ENCODE peak calls at places on chromosomes 2 and 18, in seven cellular contexts. G is IMR-90, B is ovary, V is mesendoderm, C is upper lobe of right lung, U is trophoblast cell, K is H9. Z is an unnamed sample. For H3K4me1, the result is how much of the 10 kb centered on the place peaks cover.

GRCh38 chr2:60483400-60483799 is 70.1 kb downstream of the BCL11A start:
- DNase-seq in G (peak), B (no peak), V (no peak), C (no peak), U (no peak), K (peak), Z (peak)

GRCh38 chr2:11589316-11589940 is 55.6 kb downstream of the GREB1 start:
- DNase-seq in G (no peak), B (peak), V (peak), C (no peak), U (no peak), K (peak), Z (no peak)

GRCh38 chr2:19349911-19350677 is 8.3 kb downstream of the OSR1 start:
- DNase-seq in G (no peak), B (peak), V (peak), C (peak), U (peak), K (peak), Z (no peak)

GRCh38 chr2:224155896-224156295 is 116.8 kb upstream of the SERPINE2 start:
- DNase-seq in G (peak), B (no peak), V (peak), C (no peak), U (no peak), K (no peak), Z (no peak)

GRCh38 chr2:188046437-188046836 is 245.2 kb upstream of the GULP1 start:
- DNase-seq in G (peak), B (no peak), V (no peak), C (no peak), U (peak), K (no peak), Z (no peak)

GRCh38 chr2:127083819-127084503 is 23.0 kb downstream of the BIN1 start:
- DNase-seq in G (peak), B (peak), V (no peak), C (peak), U (peak), K (no peak), Z (peak)

GRCh38 chr2:238926761-238927611 is 79.1 kb downstream of the TWIST2 start:
- DNase-seq in G (no peak), B (peak), V (no peak), C (no peak), U (no peak), K (no peak), Z (no peak)

GRCh38 chr18:76528477-76529432 is 33.7 kb upstream of the ZNF516 start:
- DNase-seq in G (peak), B (peak), V (peak), C (no peak), U (no peak), K (no peak), Z (no peak)

GRCh38 chr2:101463885-101464653 is 10.8 kb downstream of the RFX8 start:
- DNase-seq in G (peak), B (no peak), V (no peak), C (no peak), U (peak), K (no peak), Z (peak)

GRCh38 chr2:36698978-36699377 is 2.5 kb downstream of the VIT start:
- DNase-seq in G (no peak), B (no peak), V (no peak), C (no peak), U (no peak), K (no peak), Z (no peak)

GRCh38 chr18:76687271-76688006 is 134.9 kb upstream of the ZNF236 start:
- DNase-seq in G (peak), B (no peak), V (peak), C (no peak), U (no peak), K (no peak), Z (peak)

GRCh38 chr2:228646061-228646460 is 464.6 kb upstream of the SPHKAP start:
- DNase-seq in G (peak), B (no peak), V (no peak), C (no peak), U (no peak), K (no peak), Z (no peak)

GRCh38 chr2:241983571-241984270 is 114.2 kb downstream of the RTP5 start:
- DNase-seq in G (no peak), B (no peak), V (no peak), C (no peak), U (no peak), K (peak), Z (no peak)

GRCh38 chr2:165563468-165564225 is 94.1 kb downstream of the CSRNP3 start:
- DNase-seq in G (no peak), B (no peak), V (peak), C (no peak), U (no peak), K (no peak), Z (no peak)

GRCh38 chr18:56196495-56197225 is 441.7 kb downstream of the TXNL1 start:
- DNase-seq in G (peak), B (no peak), V (no peak), C (no peak), U (no peak), K (no peak), Z (no peak)

GRCh38 chr2:204282525-204282924 is 262.8 kb upstream of the PARD3B start:
- DNase-seq in G (no peak), B (no peak), V (peak), C (no peak), U (no peak), K (peak), Z (peak)

GRCh38 chr18:80179857-80180558 is 67.3 kb downstream of the PARD6G start:
- DNase-seq in G (no peak), B (no peak), V (no peak), C (no peak), U (no peak), K (no peak), Z (no peak)

GRCh38 chr18:37484893-37485834 is 80.4 kb downstream of the CELF4 start:
- DNase-seq in G (peak), B (peak), V (peak), C (no peak), U (peak), K (peak), Z (no peak)

GRCh38 chr2:150469706-150470105 is 17.8 kb downstream of the RND3 start:
- DNase-seq in G (peak), B (no peak), V (no peak), C (no peak), U (no peak), K (no peak), Z (no peak)
- H3K4me1 ChIP-seq in G (under half), B (under half), V (under half), C (under half), U (under half), K (under half), Z (half or more)

GRCh38 chr2:23497536-23497935 is 112.6 kb downstream of the KLHL29 start:
- DNase-seq in G (no peak), B (no peak), V (no peak), C (no peak), U (no peak), K (no peak), Z (no peak)
- H3K4me1 ChIP-seq in G (under half), B (under half), V (under half), C (under half), U (under half), K (under half), Z (under half)

GRCh38 chr2:175631247-175631628 is 370.8 kb downstream of the LNPK start:
- DNase-seq in G (no peak), B (no peak), V (no peak), C (no peak), U (no peak), K (no peak), Z (no peak)

GRCh38 chr2:175626796-175627195 is 375.3 kb downstream of the LNPK start:
- DNase-seq in G (no peak), B (no peak), V (no peak), C (no peak), U (no peak), K (no peak), Z (no peak)

GRCh38 chr2:175628243-175628642 is 373.8 kb downstream of the LNPK start:
- DNase-seq in G (no peak), B (no peak), V (no peak), C (no peak), U (no peak), K (no peak), Z (no peak)

GRCh38 chr2:175630319-175631246 is 371.5 kb downstream of the LNPK start:
- DNase-seq in G (no peak), B (no peak), V (no peak), C (no peak), U (no peak), K (no peak), Z (no peak)

GRCh38 chr2:175627405-175627804 is 374.7 kb downstream of the LNPK start:
- DNase-seq in G (no peak), B (no peak), V (no peak), C (no peak), U (no peak), K (no peak), Z (no peak)
- H3K4me1 ChIP-seq in G (under half), B (under half), V (under half), C (under half), U (under half), K (under half), Z (under half)

GRCh38 chr18:73503326-73503725 is 635.5 kb upstream of the NETO1 start:
- DNase-seq in G (peak), B (no peak), V (no peak), C (no peak), U (no peak), K (no peak), Z (no peak)
- H3K4me1 ChIP-seq in G (under half), B (under half), V (under half), C (under half), U (under half), K (under half), Z (under half)